ENCODE peak calls at places on chromosomes 5 and 9, in five cellular contexts. One of them, this sample, is unnamed.

GRCh38 chr9:79655571-79655970 is 83.8 kb downstream of the TLE4 start:
- DNase-seq in mucosa of descending colon: no peak
- DNase-seq in ovary: no peak
- DNase-seq in brain microvascular endothelial cell: no peak
- DNase-seq in mammary epithelial cell: no peak
- DNase-seq in this sample: no peak

GRCh38 chr5:95083606-95084005 is 201.3 kb downstream of the MCTP1 start:
- DNase-seq in mucosa of descending colon: no peak
- DNase-seq in mammary epithelial cell: no peak
- DNase-seq in ovary: no peak
- DNase-seq in brain microvascular endothelial cell: no peak
- DNase-seq in this sample: no peak

GRCh38 chr9:967851-968641 is 8.4 kb upstream of the DMRT3 start:
- DNase-seq in mucosa of descending colon: no peak
- DNase-seq in mammary epithelial cell: no peak
- DNase-seq in ovary: no peak
- DNase-seq in brain microvascular endothelial cell: no peak
- DNase-seq in this sample: no peak

GRCh38 chr5:62790348-62790747 is 211.7 kb downstream of the LRRC70 start:
- DNase-seq in ovary: peak; percentile 65
- DNase-seq in brain microvascular endothelial cell: no peak
- DNase-seq in mammary epithelial cell: no peak
- DNase-seq in mucosa of descending colon: no peak
- DNase-seq in this sample: peak; percentile 18

GRCh38 chr9:90546200-90546599 is 96.4 kb downstream of the DIRAS2 start:
- DNase-seq in mucosa of descending colon: no peak
- DNase-seq in mammary epithelial cell: peak; percentile 78
- DNase-seq in ovary: no peak
- DNase-seq in brain microvascular endothelial cell: peak; percentile 92
- DNase-seq in this sample: no peak

GRCh38 chr5:143776951-143777350 is 35.0 kb upstream of the HMHB1 start:
- DNase-seq in ovary: no peak
- DNase-seq in mammary epithelial cell: no peak
- DNase-seq in brain microvascular endothelial cell: no peak
- DNase-seq in mucosa of descending colon: no peak
- DNase-seq in this sample: no peak

GRCh38 chr9:34377402-34377741 is 674 bp upstream of the MYORG start:
- DNase-seq in mammary epithelial cell: no peak
- DNase-seq in mucosa of descending colon: peak; percentile 83
- DNase-seq in brain microvascular endothelial cell: no peak
- DNase-seq in ovary: no peak
- DNase-seq in this sample: no peak

GRCh38 chr9:127968717-127969383 is 11.9 kb downstream of the EEIG1 start:
- DNase-seq in brain microvascular endothelial cell: peak; percentile 76
- DNase-seq in mammary epithelial cell: peak; percentile 75
- DNase-seq in mucosa of descending colon: peak; percentile 64
- DNase-seq in ovary: peak; percentile 63
- DNase-seq in this sample: peak; percentile 78

GRCh38 chr9:134382733-134383132 is 56.5 kb downstream of the RXRA start:
- DNase-seq in brain microvascular endothelial cell: no peak
- DNase-seq in mammary epithelial cell: no peak
- DNase-seq in ovary: no peak
- DNase-seq in mucosa of descending colon: peak; percentile 87
- DNase-seq in this sample: no peak

GRCh38 chr9:92276223-92277007 is 17.1 kb downstream of the IARS1 start:
- DNase-seq in mucosa of descending colon: no peak
- DNase-seq in mammary epithelial cell: peak; percentile 41
- DNase-seq in ovary: no peak
- DNase-seq in brain microvascular endothelial cell: no peak
- DNase-seq in this sample: no peak

GRCh38 chr9:109894444-109894843 is 114.4 kb downstream of the PALM2AKAP2 start:
- DNase-seq in mucosa of descending colon: no peak
- DNase-seq in ovary: no peak
- DNase-seq in brain microvascular endothelial cell: no peak
- DNase-seq in mammary epithelial cell: no peak
- DNase-seq in this sample: no peak

GRCh38 chr5:104347119-104347708 is 784.6 kb upstream of the NUDT12 start:
- DNase-seq in brain microvascular endothelial cell: peak; percentile 22
- DNase-seq in mammary epithelial cell: no peak
- DNase-seq in mucosa of descending colon: no peak
- DNase-seq in ovary: no peak
- DNase-seq in this sample: no peak

DNA sequence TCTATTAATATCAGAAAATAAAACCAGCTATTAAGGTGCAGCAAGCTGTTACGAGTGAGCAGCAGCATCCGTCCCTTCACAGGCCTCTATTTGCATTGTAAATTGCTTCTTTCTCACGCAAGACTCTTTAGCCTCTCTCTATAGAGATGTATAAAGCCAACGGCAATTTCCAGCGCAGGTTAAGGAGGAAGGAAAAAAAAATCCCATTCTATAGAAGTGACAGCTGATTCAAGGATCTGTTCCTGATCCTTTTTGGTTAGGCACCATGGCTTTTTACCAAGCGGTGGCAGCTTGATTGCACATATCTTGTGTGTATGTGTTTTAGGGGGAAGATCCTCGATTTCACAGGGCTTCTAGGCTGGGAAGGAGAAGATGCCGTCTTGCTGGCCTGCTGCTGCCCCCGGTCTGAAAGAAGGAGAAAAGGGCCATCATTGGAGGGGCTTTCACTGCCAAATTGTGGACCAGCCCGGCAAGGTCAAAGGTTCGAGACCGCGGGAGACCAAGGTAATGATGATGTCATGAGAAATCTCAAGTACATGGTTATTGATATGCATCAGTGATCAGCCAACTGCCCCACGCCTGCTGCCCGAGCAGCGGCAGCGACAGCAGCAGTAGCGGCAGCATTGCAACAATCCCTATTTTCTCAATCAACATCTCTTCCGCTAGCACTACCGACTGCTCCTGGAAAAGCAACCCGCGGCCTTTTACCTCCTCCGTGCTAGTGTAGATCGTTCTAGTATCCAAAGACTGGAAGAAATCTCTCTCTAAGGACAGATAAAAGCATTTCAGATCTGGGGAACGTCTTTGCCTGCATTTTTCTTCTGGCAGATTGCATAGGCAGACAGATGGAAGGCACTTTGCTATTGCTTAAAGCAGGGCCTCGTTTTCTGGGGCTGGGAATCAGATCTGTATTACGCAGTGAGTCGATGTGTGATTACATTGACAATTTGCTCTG is 215.5 kb downstream of the MEF2C start:
- DNase-seq in ovary: no peak
- DNase-seq in mucosa of descending colon: no peak
- DNase-seq in mammary epithelial cell: no peak
- DNase-seq in brain microvascular endothelial cell: no peak
- DNase-seq in this sample: no peak
- H3K4me3 ChIP-seq in ovary: peak overlapping the region; percentile 17
- H3K4me3 ChIP-seq in mucosa of descending colon: no peak overlapping the region
- H3K4me3 ChIP-seq in mammary epithelial cell: no peak overlapping the region
- H3K4me3 ChIP-seq in brain microvascular endothelial cell: peak overlapping the region; percentile 49
- H3K4me3 ChIP-seq in this sample: no peak overlapping the region

DNA sequence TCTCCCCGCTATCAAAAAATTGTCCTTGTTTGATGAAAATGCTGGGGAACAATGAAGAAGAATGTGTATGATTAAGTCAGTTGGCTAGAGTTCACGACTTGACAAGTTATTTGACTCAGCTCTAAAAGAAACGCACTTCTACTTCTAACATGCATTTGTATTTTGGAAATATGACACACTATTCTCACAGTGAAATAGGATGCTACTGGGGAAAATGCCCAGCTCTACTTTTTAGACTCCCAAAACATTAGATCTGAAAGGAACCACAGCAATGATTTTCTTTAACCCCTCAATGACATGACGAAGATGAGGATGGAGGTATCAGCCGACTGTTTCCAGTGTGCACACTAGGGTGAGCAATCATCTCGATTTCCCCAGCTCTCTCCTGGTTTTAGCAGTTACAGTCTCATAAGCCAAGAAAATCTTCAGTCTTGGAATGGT is 83.6 kb upstream of the PCSK1 start:
- DNase-seq in mucosa of descending colon: no peak
- DNase-seq in brain microvascular endothelial cell: no peak
- DNase-seq in mammary epithelial cell: no peak
- DNase-seq in ovary: no peak
- DNase-seq in this sample: no peak
- TF ChIP-seq CTCF in mucosa of descending colon: no peak
- TF ChIP-seq CTCF in brain microvascular endothelial cell: no peak
- TF ChIP-seq CTCF in mammary epithelial cell: no peak
- TF ChIP-seq CTCF in ovary: no peak
- TF ChIP-seq CTCF in this sample: no peak

GRCh38 chr5:6722015-6722414 is 8.8 kb downstream of the TENT4A start:
- DNase-seq in ovary: peak; percentile 19
- DNase-seq in mammary epithelial cell: no peak
- DNase-seq in mucosa of descending colon: no peak
- DNase-seq in brain microvascular endothelial cell: no peak
- DNase-seq in this sample: no peak
- H3K4me3 ChIP-seq in ovary: no peak overlapping the region
- H3K4me3 ChIP-seq in mammary epithelial cell: peak overlapping the region; percentile 0
- H3K4me3 ChIP-seq in mucosa of descending colon: no peak overlapping the region
- H3K4me3 ChIP-seq in brain microvascular endothelial cell: no peak overlapping the region
- H3K4me3 ChIP-seq in this sample: no peak overlapping the region

GRCh38 chr5:530556-530955 is 6.3 kb upstream of the SLC9A3 start:
- DNase-seq in mammary epithelial cell: no peak
- DNase-seq in mucosa of descending colon: peak; percentile 31
- DNase-seq in ovary: no peak
- DNase-seq in brain microvascular endothelial cell: no peak
- DNase-seq in this sample: peak; percentile 33

GRCh38 chr5:530001-530400 is 5.8 kb upstream of the SLC9A3 start:
- DNase-seq in mammary epithelial cell: no peak
- DNase-seq in ovary: no peak
- DNase-seq in brain microvascular endothelial cell: no peak
- DNase-seq in mucosa of descending colon: no peak
- DNase-seq in this sample: no peak

GRCh38 chr5:527646-528591 is 3.7 kb upstream of the SLC9A3 start:
- DNase-seq in mucosa of descending colon: peak; percentile 47
- DNase-seq in mammary epithelial cell: no peak
- DNase-seq in ovary: no peak
- DNase-seq in brain microvascular endothelial cell: no peak
- DNase-seq in this sample: no peak

GRCh38 chr5:526456-527088 is 2.3 kb upstream of the SLC9A3 start:
- DNase-seq in mammary epithelial cell: no peak
- DNase-seq in mucosa of descending colon: peak; percentile 19
- DNase-seq in brain microvascular endothelial cell: no peak
- DNase-seq in ovary: no peak
- DNase-seq in this sample: no peak

GRCh38 chr5:528625-529511 is 4.6 kb upstream of the SLC9A3 start:
- DNase-seq in mammary epithelial cell: no peak
- DNase-seq in mucosa of descending colon: peak; percentile 41
- DNase-seq in ovary: no peak
- DNase-seq in brain microvascular endothelial cell: no peak
- DNase-seq in this sample: no peak
- TF ChIP-seq CTCF in mammary epithelial cell: no peak
- TF ChIP-seq CTCF in mucosa of descending colon: no peak
- TF ChIP-seq CTCF in ovary: no peak
- TF ChIP-seq CTCF in brain microvascular endothelial cell: no peak
- TF ChIP-seq CTCF in this sample: no peak

GRCh38 chr9:71793386-71794105 is 25.2 kb upstream of the CEMIP2 start:
- DNase-seq in brain microvascular endothelial cell: peak; percentile 52
- DNase-seq in ovary: no peak
- DNase-seq in mammary epithelial cell: no peak
- DNase-seq in mucosa of descending colon: no peak
- DNase-seq in this sample: no peak
- H3K4me3 ChIP-seq in brain microvascular endothelial cell: no peak overlapping the region
- H3K4me3 ChIP-seq in ovary: no peak overlapping the region
- H3K4me3 ChIP-seq in mammary epithelial cell: no peak overlapping the region
- H3K4me3 ChIP-seq in mucosa of descending colon: no peak overlapping the region
- H3K4me3 ChIP-seq in this sample: no peak overlapping the region

GRCh38 chr9:94554439-94555331 is at the start of gene PCAT7:
- DNase-seq in mucosa of descending colon: peak; percentile 80
- DNase-seq in ovary: no peak
- DNase-seq in brain microvascular endothelial cell: peak; percentile 24
- DNase-seq in mammary epithelial cell: no peak
- DNase-seq in this sample: peak; percentile 83
- TF ChIP-seq CTCF in mucosa of descending colon: peak; percentile 14
- TF ChIP-seq CTCF in ovary: no peak
- TF ChIP-seq CTCF in brain microvascular endothelial cell: peak; percentile 45
- TF ChIP-seq CTCF in mammary epithelial cell: peak; percentile 52
- TF ChIP-seq CTCF in this sample: peak; percentile 17

GRCh38 chr5:120806132-120806531 is 342.0 kb downstream of the PRR16 start:
- DNase-seq in mammary epithelial cell: no peak
- DNase-seq in brain microvascular endothelial cell: peak; percentile 19
- DNase-seq in mucosa of descending colon: no peak
- DNase-seq in ovary: no peak
- DNase-seq in this sample: no peak

GRCh38 chr5:120808135-120808534 is 344.0 kb downstream of the PRR16 start:
- DNase-seq in mammary epithelial cell: no peak
- DNase-seq in mucosa of descending colon: no peak
- DNase-seq in ovary: no peak
- DNase-seq in brain microvascular endothelial cell: no peak
- DNase-seq in this sample: no peak

GRCh38 chr5:120808606-120809005 is 344.5 kb downstream of the PRR16 start:
- DNase-seq in ovary: no peak
- DNase-seq in brain microvascular endothelial cell: peak; percentile 29
- DNase-seq in mammary epithelial cell: no peak
- DNase-seq in mucosa of descending colon: no peak
- DNase-seq in this sample: no peak

GRCh38 chr5:120803282-120803681 is 339.2 kb downstream of the PRR16 start:
- DNase-seq in mammary epithelial cell: peak; percentile 2
- DNase-seq in ovary: no peak
- DNase-seq in mucosa of descending colon: no peak
- DNase-seq in brain microvascular endothelial cell: no peak
- DNase-seq in this sample: no peak
- H3K4me3 ChIP-seq in mammary epithelial cell: no peak overlapping the region
- H3K4me3 ChIP-seq in ovary: no peak overlapping the region
- H3K4me3 ChIP-seq in mucosa of descending colon: no peak overlapping the region
- H3K4me3 ChIP-seq in brain microvascular endothelial cell: no peak overlapping the region
- H3K4me3 ChIP-seq in this sample: no peak overlapping the region

GRCh38 chr9:124410321-124410913 is 4.8 kb downstream of the PSMB7 start:
- DNase-seq in mammary epithelial cell: no peak
- DNase-seq in ovary: no peak
- DNase-seq in brain microvascular endothelial cell: no peak
- DNase-seq in mucosa of descending colon: no peak
- DNase-seq in this sample: no peak
- TF ChIP-seq CTCF in mammary epithelial cell: peak; percentile 36
- TF ChIP-seq CTCF in ovary: no peak
- TF ChIP-seq CTCF in brain microvascular endothelial cell: no peak
- TF ChIP-seq CTCF in mucosa of descending colon: no peak
- TF ChIP-seq CTCF in this sample: no peak

GRCh38 chr5:170861295-170861854 is 443 bp upstream of the RANBP17 start:
- DNase-seq in brain microvascular endothelial cell: no peak
- DNase-seq in mucosa of descending colon: no peak
- DNase-seq in ovary: peak; percentile 22
- DNase-seq in mammary epithelial cell: no peak
- DNase-seq in this sample: no peak
- H3K4me3 ChIP-seq in brain microvascular endothelial cell: peak overlapping the region; percentile 24
- H3K4me3 ChIP-seq in mucosa of descending colon: no peak overlapping the region
- H3K4me3 ChIP-seq in ovary: no peak overlapping the region
- H3K4me3 ChIP-seq in mammary epithelial cell: no peak overlapping the region
- H3K4me3 ChIP-seq in this sample: peak overlapping the region; percentile 48

DNA sequence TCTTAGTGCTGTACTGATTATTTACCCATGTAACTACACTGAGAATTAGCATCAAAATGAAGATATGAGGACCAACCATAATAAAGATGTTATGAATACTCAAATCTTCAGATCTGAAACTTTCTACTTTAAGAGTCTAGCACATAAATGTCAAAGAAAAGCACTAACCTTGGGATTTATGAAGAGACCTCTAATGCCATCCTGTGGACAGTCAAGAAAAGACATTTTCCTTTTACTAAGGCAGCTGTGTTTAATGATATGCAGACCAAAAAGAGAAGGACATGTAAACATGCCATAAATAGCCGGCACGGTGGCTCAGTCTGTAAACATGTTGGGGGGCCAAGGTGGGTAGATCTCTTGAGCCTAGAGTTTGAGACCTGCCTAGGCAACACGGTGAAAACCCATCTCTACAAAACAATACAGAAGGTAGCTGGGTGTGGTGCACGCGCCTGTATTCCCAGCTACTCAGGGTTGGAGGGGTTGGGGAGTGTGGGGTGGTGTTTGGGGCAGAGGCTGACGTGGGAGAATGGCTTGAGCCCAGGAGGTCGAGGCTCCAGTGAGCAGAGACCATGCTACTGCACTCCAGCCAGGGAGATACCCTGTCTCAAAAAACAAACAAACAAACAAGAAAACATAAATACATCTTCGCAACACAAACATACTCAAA is 266.9 kb upstream of the TYRP1 start:
- DNase-seq in mucosa of descending colon: no peak
- DNase-seq in mammary epithelial cell: no peak
- DNase-seq in ovary: no peak
- DNase-seq in brain microvascular endothelial cell: no peak
- DNase-seq in this sample: no peak
- TF ChIP-seq CTCF in mucosa of descending colon: no peak
- TF ChIP-seq CTCF in mammary epithelial cell: peak; percentile 35
- TF ChIP-seq CTCF in ovary: no peak
- TF ChIP-seq CTCF in brain microvascular endothelial cell: no peak
- TF ChIP-seq CTCF in this sample: no peak